ENCODE peak calls at places on chromosomes 3 and 15, in ten cellular contexts. E is T-helper 9 cell, P is HEK293T, M is tibial artery, K is foreskin fibroblast, J is H4, I is ovary, N is GM12892, Z is hepatic stellate cell, X is endothelial cell. C is an unnamed sample.

GRCh38 chr3:144259267-144259666 is 287.6 kb downstream of the DIPK2A start:
- DNase-seq in P (no peak), E (no peak), I (no peak), M (no peak), Z (no peak), J (peak), X (no peak), N (no peak), K (no peak), C (no peak)

GRCh38 chr3:49718419-49719213 is 868 bp downstream of the AMIGO3 start:
- DNase-seq in X (peak), J (no peak), P (no peak), K (peak), I (no peak), N (no peak), E (no peak), M (no peak), Z (no peak), C (no peak)

GRCh38 chr15:100849021-100849831 is 30.4 kb upstream of the ALDH1A3 start:
- DNase-seq in J (peak), I (peak), P (no peak), N (peak), E (peak), X (peak), M (no peak), K (peak), Z (no peak), C (peak)

GRCh38 chr15:52124270-52124878 is 11.8 kb upstream of the BCL2L10 start:
- DNase-seq in E (no peak), P (no peak), N (no peak), K (peak), Z (no peak), M (no peak), J (no peak), X (no peak), I (no peak), C (no peak)

GRCh38 chr15:63198752-63199250 is 9.4 kb downstream of the RAB8B start:
- DNase-seq in N (no peak), M (no peak), E (no peak), I (no peak), J (peak), P (no peak), Z (no peak), X (no peak), K (peak), C (no peak)

GRCh38 chr3:29429055-29429454 is 148.2 kb downstream of the RBMS3 start:
- DNase-seq in I (no peak), K (no peak), M (no peak), J (no peak), P (no peak), E (no peak), N (no peak), Z (no peak), X (no peak), C (no peak)

GRCh38 chr3:184766555-184767261 is 45.3 kb upstream of the VPS8 start:
- DNase-seq in E (no peak), X (no peak), P (no peak), I (no peak), J (peak), K (no peak), N (no peak), M (no peak), Z (no peak), C (no peak)

GRCh38 chr3:153273767-153274443 is 111.9 kb downstream of the RAP2B start:
- DNase-seq in E (no peak), J (no peak), K (peak), X (no peak), I (no peak), P (no peak), M (no peak), Z (peak), N (no peak), C (no peak)

GRCh38 chr3:9037113-9037715 is 73.9 kb upstream of the RAD18 start:
- DNase-seq in J (no peak), I (no peak), X (no peak), Z (no peak), N (no peak), K (no peak), M (peak), P (no peak), E (no peak), C (peak)

GRCh38 chr3:114846252-114846651 is 300.8 kb downstream of the ZBTB20 start:
- DNase-seq in K (no peak), P (no peak), E (no peak), N (no peak), Z (no peak), X (no peak), M (no peak), I (no peak), J (no peak), C (no peak)

GRCh38 chr3:108377384-108377783 is 81.0 kb downstream of the HHLA2 start:
- DNase-seq in N (no peak), Z (no peak), J (no peak), X (no peak), M (no peak), I (no peak), E (no peak), P (no peak), K (no peak), C (no peak)

GRCh38 chr3:24253336-24253735 is 241.3 kb downstream of the THRB start:
- DNase-seq in X (no peak), I (no peak), K (no peak), N (no peak), P (no peak), J (no peak), M (no peak), E (no peak), Z (no peak), C (no peak)